ENCODE peak calls at places on chromosomes 7 and 10, in eight cellular contexts. V is GM23248, E is SK-N-SH, H is OCI-LY7, K is HCT116, F is hepatocyte, M is PC-9, O is Karpas-422. A is an unnamed sample. For H3K9me2 and H3K9me3, the result is how much of the 10 kb centered on the place peaks cover.

GRCh38 chr10:49649294-49649693 is 30.2 kb upstream of the C10orf53 start:
- DNase-seq in O (peak), V (peak), M (peak), E (no peak), F (no peak), K (no peak), H (no peak), A (no peak)

GRCh38 chr10:67603701-67604100 is 92.3 kb downstream of the CTNNA3 start:
- DNase-seq in V (peak), O (no peak), M (no peak), H (no peak), F (no peak), E (no peak), K (no peak), A (no peak)

GRCh38 chr7:6071406-6071805 is 40.2 kb downstream of the ANKRD61 start:
- DNase-seq in H (peak), K (no peak), M (no peak), V (no peak), O (peak), E (no peak), F (no peak), A (peak)

GRCh38 chr7:36526720-36527548 is 137.3 kb downstream of the ANLN start:
- DNase-seq in O (no peak), K (peak), E (no peak), H (no peak), V (peak), F (peak), M (peak), A (peak)

GRCh38 chr10:46226900-46227558 is 59.8 kb upstream of the ANTXRL start:
- DNase-seq in K (no peak), H (no peak), O (no peak), E (no peak), M (no peak), V (no peak), F (no peak), A (no peak)

GRCh38 chr10:3790272-3790671 is 5.3 kb upstream of the KLF6 start:
- DNase-seq in F (no peak), E (no peak), K (no peak), O (no peak), M (no peak), H (no peak), V (no peak), A (no peak)

GRCh38 chr10:18261660-18262292 is 121.6 kb downstream of the CACNB2 start:
- DNase-seq in H (no peak), V (peak), K (no peak), E (no peak), F (no peak), O (no peak), M (no peak), A (no peak)

GRCh38 chr7:129210989-129211312 is 13.9 kb upstream of the AHCYL2 start:
- DNase-seq in O (no peak), H (no peak), F (no peak), E (no peak), K (no peak), V (no peak), M (no peak), A (no peak)

DNA sequence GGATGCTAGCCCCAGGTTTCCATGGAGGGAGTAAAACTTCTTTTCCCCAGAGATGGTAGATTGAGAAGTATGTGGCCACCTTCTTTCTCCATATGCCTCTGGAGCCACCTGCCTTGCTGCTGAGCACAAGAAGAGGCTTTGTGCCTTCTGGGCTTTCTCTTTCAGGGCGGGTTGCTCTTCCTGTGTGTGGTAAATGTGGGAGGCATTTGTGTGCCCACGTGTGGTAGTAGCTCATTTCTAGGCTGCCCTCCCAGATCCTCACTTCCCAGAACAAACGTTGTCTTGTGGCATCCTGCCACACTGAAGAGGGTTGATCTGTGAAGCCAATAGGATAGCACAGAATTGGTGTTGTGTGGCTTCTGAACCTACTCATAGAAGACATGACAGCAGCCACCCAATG is 342.0 kb upstream of the PODXL start:
- DNase-seq in V (peak), E (no peak), H (no peak), K (no peak), F (no peak), M (no peak), O (no peak), A (no peak)
- H3K9me2 ChIP-seq in V (under half), E (under half), H (under half), K (under half), F (under half), M (under half), O (under half), A (under half)

GRCh38 chr7:57182031-57182430 is 49.8 kb upstream of the ZNF479 start:
- DNase-seq in F (no peak), V (no peak), E (no peak), K (no peak), H (no peak), M (no peak), O (no peak), A (no peak)

GRCh38 chr7:57177856-57178767 is 45.9 kb upstream of the ZNF479 start:
- DNase-seq in O (no peak), K (no peak), V (no peak), M (no peak), H (no peak), E (no peak), F (no peak), A (no peak)

GRCh38 chr7:57178768-57179139 is 46.5 kb upstream of the ZNF479 start:
- DNase-seq in E (no peak), O (no peak), F (no peak), H (no peak), V (no peak), M (no peak), K (no peak), A (no peak)

GRCh38 chr7:57181281-57181680 is 49.0 kb upstream of the ZNF479 start:
- DNase-seq in O (no peak), E (no peak), V (no peak), H (no peak), F (no peak), K (no peak), M (no peak), A (no peak)

DNA sequence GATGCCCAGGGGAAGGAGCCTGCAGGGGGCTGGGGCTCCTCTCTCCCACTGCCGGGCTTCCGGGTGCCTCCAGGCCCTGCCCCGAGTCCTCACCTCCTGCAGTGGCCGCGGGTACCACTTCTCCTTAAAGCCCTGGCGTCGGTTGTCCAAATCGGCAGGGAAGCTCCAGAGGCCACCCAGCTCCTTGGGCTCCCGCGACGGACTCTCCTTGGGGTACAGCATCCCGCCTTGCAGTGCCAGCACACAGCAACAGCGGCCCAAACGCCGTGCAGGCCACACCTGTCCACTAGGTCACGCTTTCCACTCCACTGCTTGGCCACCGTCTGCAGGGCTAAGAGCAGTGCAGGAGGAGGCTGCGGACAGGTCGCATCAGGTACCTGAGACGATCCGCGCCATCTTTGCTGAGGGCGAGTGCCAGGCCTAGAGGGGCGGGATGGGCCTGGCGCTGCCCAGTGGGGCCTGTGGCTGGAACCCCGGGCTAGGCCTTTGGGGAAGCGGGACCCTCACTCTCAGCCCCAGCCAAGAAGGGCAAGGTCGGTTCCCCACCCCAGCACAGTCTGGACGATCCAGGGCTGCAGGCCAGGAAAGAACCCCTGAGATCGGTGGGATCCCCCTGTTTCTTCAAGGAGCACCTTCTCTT is 47.7 kb upstream of the ZNF479 start:
- DNase-seq in O (no peak), M (no peak), K (no peak), F (no peak), V (no peak), H (no peak), E (no peak), A (no peak)
- H3K9me3 ChIP-seq in O (under half), M (under half), K (under half), F (under half), V (under half), H (under half), E (under half), A (under half)

DNA sequence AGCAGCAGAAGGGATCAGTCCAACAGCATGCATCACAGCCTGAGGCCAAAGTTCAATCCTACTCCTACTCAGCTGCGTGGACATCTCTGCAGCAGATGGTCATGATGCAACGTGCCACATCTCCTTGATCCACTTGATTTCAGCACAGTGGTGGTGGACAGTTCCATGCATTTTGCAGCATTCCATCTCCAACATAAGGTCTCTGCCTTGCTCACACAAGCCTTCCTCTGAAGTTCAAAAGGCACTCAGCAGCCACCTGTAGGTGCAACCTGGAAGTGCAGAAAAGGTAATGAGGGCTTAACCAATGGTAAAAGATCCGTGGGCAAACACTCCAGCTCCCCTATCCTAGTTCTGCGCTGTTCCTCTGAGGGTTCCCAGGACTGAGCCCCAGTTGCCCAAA is 57.5 kb upstream of the CHCHD3 start:
- DNase-seq in V (peak), K (peak), E (no peak), H (peak), O (peak), M (no peak), F (peak), A (no peak)
- H3K9me2 ChIP-seq in V (under half), K (under half), E (under half), H (under half), O (under half), M (under half), F (under half), A (under half)

GRCh38 chr10:105875050-105875449 is 1234.0 kb downstream of the SORCS3 start:
- DNase-seq in F (no peak), H (no peak), O (no peak), E (no peak), M (no peak), V (no peak), K (no peak), A (no peak)
- H3K9me3 ChIP-seq in F (under half), H (under half), O (under half), E (under half), M (under half), V (under half), K (under half), A (under half)

DNA sequence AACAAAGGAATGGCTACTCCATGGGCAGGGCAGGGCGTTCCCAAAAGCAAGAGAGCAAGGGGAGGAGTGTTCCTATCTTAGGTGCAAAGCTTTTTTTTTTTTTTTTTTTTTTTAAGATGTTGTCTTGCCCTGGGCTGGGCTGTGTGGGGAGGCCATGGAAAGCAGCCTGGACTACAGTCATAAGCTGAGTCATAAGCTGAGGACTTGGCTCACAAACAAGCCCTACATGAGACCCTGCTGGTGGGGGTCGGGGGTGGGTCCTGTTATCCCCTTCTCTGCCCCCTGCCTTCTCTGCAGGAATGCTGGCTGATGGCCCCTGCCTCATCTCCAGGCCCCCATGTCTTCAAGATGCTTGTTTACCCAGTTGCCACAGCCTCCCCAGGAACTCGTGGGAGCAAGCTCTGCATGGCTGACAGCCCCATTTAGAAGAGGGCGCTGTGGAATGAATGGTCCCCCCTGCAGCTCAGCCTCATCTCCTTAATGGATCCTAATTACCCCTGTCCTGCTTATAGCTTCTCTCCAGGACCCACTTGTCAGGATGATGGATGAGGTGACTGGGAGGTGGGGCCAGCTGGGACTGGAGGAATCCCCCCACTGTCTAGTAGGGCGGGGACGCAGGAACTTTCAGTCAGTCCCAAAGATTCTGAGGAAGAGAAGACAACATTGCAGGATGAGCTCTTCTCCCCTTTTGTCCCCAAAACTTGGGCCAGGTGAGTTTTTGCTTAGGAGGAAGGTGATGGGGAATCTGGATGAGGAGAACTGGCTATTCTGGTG is 340.8 kb upstream of the PODXL start:
- DNase-seq in M (no peak), K (peak), E (peak), O (no peak), F (no peak), V (peak), H (no peak), A (no peak)
- H3K9me2 ChIP-seq in M (under half), K (under half), E (under half), O (under half), F (under half), V (under half), H (under half), A (under half)

GRCh38 chr10:128623776-128624175 is 497.6 kb upstream of the MKI67 start:
- DNase-seq in F (no peak), E (no peak), V (no peak), H (no peak), K (no peak), O (no peak), M (no peak), A (no peak)
- H3K9me3 ChIP-seq in F (under half), E (under half), V (under half), H (under half), K (under half), O (under half), M (under half), A (under half)

DNA sequence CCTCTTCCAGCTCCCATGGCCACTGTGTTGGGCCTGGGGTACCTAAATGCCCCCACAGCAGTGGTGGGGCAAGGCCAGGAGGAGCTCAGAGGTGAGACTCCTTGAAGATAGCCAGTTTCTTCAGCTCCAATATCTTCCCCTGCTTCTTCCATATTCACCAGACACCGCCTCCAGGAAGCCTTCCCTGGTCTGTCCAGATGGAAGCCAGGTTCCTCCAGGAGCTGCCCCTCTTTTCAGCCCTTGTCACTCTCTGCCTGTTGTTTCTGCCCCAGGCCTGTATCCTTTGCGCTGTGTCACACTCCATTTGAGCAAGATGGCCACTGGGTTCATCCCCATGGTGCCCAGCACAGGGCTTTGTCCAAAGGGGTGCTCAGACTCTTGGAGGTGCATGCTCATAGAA is 127.7 kb downstream of the MYL10 start:
- DNase-seq in K (no peak), O (no peak), V (no peak), M (no peak), F (no peak), H (no peak), E (no peak), A (no peak)
- H3K9me2 ChIP-seq in K (under half), O (under half), V (under half), M (under half), F (under half), H (under half), E (under half), A (under half)

DNA sequence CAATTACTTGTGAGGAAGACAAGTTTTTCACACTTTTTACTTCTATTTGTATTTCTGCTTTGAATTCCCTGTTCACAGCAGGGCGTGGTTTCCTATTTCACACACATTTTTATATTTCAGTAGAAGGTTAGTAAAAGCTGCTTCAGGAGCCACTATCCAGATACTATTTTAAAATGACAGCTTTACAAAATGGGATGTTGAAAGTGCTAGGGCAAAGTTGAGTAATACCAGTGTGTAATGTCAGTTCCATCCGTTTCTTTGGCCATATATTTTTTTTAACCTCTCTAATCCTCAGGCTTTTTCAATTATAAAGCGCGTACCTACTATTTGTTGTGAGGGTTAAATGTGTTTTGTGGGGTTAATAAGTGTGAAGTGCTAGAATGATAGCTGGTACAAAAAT is 276.6 kb downstream of the GPR158 start:
- DNase-seq in M (no peak), H (no peak), F (no peak), E (no peak), V (no peak), K (no peak), O (no peak), A (no peak)
- H3K9me3 ChIP-seq in M (under half), H (under half), F (under half), E (under half), V (under half), K (under half), O (under half), A (under half)

GRCh38 chr7:54712777-54713176 is 46.2 kb downstream of the SEC61G start:
- DNase-seq in V (no peak), H (no peak), E (no peak), O (no peak), M (no peak), F (no peak), K (no peak), A (no peak)
- H3K9me2 ChIP-seq in V (under half), H (under half), E (under half), O (under half), M (under half), F (under half), K (under half), A (under half)